ENCODE peak calls at places on chromosomes 5 and 9, in ten cellular contexts. One of them, this sample, is unnamed.

GRCh38 chr5:154296525-154297159 is 106.1 kb downstream of the GALNT10 start:
- DNase-seq in endothelial cell: no peak
- DNase-seq in ACHN: no peak
- DNase-seq in AG04450: no peak
- DNase-seq in ELF-1: no peak
- DNase-seq in nucleus accumbens: no peak
- DNase-seq in NCI-H1092 treated with DMSO at 0.1 percent for 48 hours: no peak
- DNase-seq in HCT116: no peak
- DNase-seq in iris pigment epithelial cell: no peak
- DNase-seq in DMS53: peak
- DNase-seq in this sample: no peak

GRCh38 chr9:4494337-4494736 is 4.1 kb downstream of the SLC1A1 start:
- DNase-seq in endothelial cell: no peak
- DNase-seq in ACHN: no peak
- DNase-seq in AG04450: no peak
- DNase-seq in ELF-1: no peak
- DNase-seq in nucleus accumbens: no peak
- DNase-seq in NCI-H1092 treated with DMSO at 0.1 percent for 48 hours: no peak
- DNase-seq in HCT116: no peak
- DNase-seq in iris pigment epithelial cell: no peak
- DNase-seq in DMS53: no peak
- DNase-seq in this sample: no peak

GRCh38 chr5:42495908-42496307 is 72.7 kb downstream of the GHR start:
- DNase-seq in endothelial cell: no peak
- DNase-seq in ACHN: no peak
- DNase-seq in AG04450: no peak
- DNase-seq in ELF-1: no peak
- DNase-seq in nucleus accumbens: no peak
- DNase-seq in NCI-H1092 treated with DMSO at 0.1 percent for 48 hours: no peak
- DNase-seq in HCT116: no peak
- DNase-seq in iris pigment epithelial cell: peak
- DNase-seq in DMS53: peak
- DNase-seq in this sample: no peak

GRCh38 chr9:128333368-128333969 is 6.9 kb upstream of the SLC27A4 start:
- DNase-seq in endothelial cell: no peak
- DNase-seq in ACHN: no peak
- DNase-seq in AG04450: no peak
- DNase-seq in ELF-1: no peak
- DNase-seq in nucleus accumbens: no peak
- DNase-seq in NCI-H1092 treated with DMSO at 0.1 percent for 48 hours: no peak
- DNase-seq in HCT116: no peak
- DNase-seq in iris pigment epithelial cell: no peak
- DNase-seq in DMS53: no peak
- DNase-seq in this sample: no peak

GRCh38 chr5:87268970-87269377 is 1.3 kb downstream of the RASA1 start:
- DNase-seq in endothelial cell: no peak
- DNase-seq in ACHN: no peak
- DNase-seq in AG04450: no peak
- DNase-seq in ELF-1: no peak
- DNase-seq in nucleus accumbens: no peak
- DNase-seq in NCI-H1092 treated with DMSO at 0.1 percent for 48 hours: no peak
- DNase-seq in HCT116: no peak
- DNase-seq in iris pigment epithelial cell: no peak
- DNase-seq in DMS53: no peak
- DNase-seq in this sample: no peak

GRCh38 chr5:4647056-4647455 is 493.1 kb upstream of the ADAMTS16 start:
- DNase-seq in endothelial cell: no peak
- DNase-seq in ACHN: no peak
- DNase-seq in AG04450: no peak
- DNase-seq in ELF-1: no peak
- DNase-seq in nucleus accumbens: no peak
- DNase-seq in NCI-H1092 treated with DMSO at 0.1 percent for 48 hours: no peak
- DNase-seq in HCT116: no peak
- DNase-seq in iris pigment epithelial cell: no peak
- DNase-seq in DMS53: peak
- DNase-seq in this sample: no peak

GRCh38 chr9:75071530-75072122 is 16.3 kb downstream of the NMRK1 start:
- DNase-seq in endothelial cell: no peak
- DNase-seq in ACHN: no peak
- DNase-seq in AG04450: no peak
- DNase-seq in ELF-1: no peak
- DNase-seq in nucleus accumbens: no peak
- DNase-seq in NCI-H1092 treated with DMSO at 0.1 percent for 48 hours: no peak
- DNase-seq in HCT116: peak
- DNase-seq in iris pigment epithelial cell: peak
- DNase-seq in DMS53: peak
- DNase-seq in this sample: peak

GRCh38 chr9:94472766-94473165 is 82.1 kb upstream of the PCAT7 start:
- DNase-seq in endothelial cell: no peak
- DNase-seq in ACHN: no peak
- DNase-seq in AG04450: no peak
- DNase-seq in ELF-1: no peak
- DNase-seq in nucleus accumbens: no peak
- DNase-seq in NCI-H1092 treated with DMSO at 0.1 percent for 48 hours: no peak
- DNase-seq in HCT116: no peak
- DNase-seq in iris pigment epithelial cell: peak
- DNase-seq in DMS53: no peak
- DNase-seq in this sample: no peak